ENCODE peak calls at places on chromosomes 12 and 14, in seven cellular contexts. One of them, this sample, is unnamed.

GRCh38 chr12:117882181-117882580 is 86.6 kb downstream of the KSR2 start:
- DNase-seq in mesendoderm: no peak
- DNase-seq in vagina: no peak
- DNase-seq in lung: no peak
- DNase-seq in CD8-positive, alpha-beta memory T cell: no peak
- DNase-seq in brain microvascular endothelial cell: no peak
- DNase-seq in stomach: no peak
- DNase-seq in this sample: no peak

GRCh38 chr12:93668919-93669418 is 8.2 kb upstream of the CRADD start:
- DNase-seq in mesendoderm: no peak
- DNase-seq in vagina: no peak
- DNase-seq in lung: no peak
- DNase-seq in CD8-positive, alpha-beta memory T cell: no peak
- DNase-seq in brain microvascular endothelial cell: no peak
- DNase-seq in stomach: no peak
- DNase-seq in this sample: no peak

GRCh38 chr14:91996951-91997371 is 42.9 kb downstream of the TRIP11 start:
- DNase-seq in mesendoderm: peak; percentile 71
- DNase-seq in vagina: no peak
- DNase-seq in lung: no peak
- DNase-seq in CD8-positive, alpha-beta memory T cell: peak; percentile 40
- DNase-seq in brain microvascular endothelial cell: peak; percentile 25
- DNase-seq in stomach: no peak
- DNase-seq in this sample: no peak

GRCh38 chr14:103535081-103535890 is 6.3 kb downstream of the TRMT61A start:
- DNase-seq in mesendoderm: no peak
- DNase-seq in vagina: no peak
- DNase-seq in lung: no peak
- DNase-seq in CD8-positive, alpha-beta memory T cell: no peak
- DNase-seq in brain microvascular endothelial cell: no peak
- DNase-seq in stomach: no peak
- DNase-seq in this sample: no peak

GRCh38 chr14:101843665-101844064 is 82.2 kb downstream of the PPP2R5C start:
- DNase-seq in mesendoderm: peak; percentile 30
- DNase-seq in vagina: no peak
- DNase-seq in lung: no peak
- DNase-seq in CD8-positive, alpha-beta memory T cell: peak; percentile 57
- DNase-seq in brain microvascular endothelial cell: no peak
- DNase-seq in stomach: no peak
- DNase-seq in this sample: no peak

GRCh38 chr12:62762645-62763044 is 172.3 kb downstream of the PPM1H start:
- DNase-seq in mesendoderm: no peak
- DNase-seq in vagina: no peak
- DNase-seq in lung: no peak
- DNase-seq in CD8-positive, alpha-beta memory T cell: no peak
- DNase-seq in brain microvascular endothelial cell: no peak
- DNase-seq in stomach: no peak
- DNase-seq in this sample: no peak

GRCh38 chr12:58359084-58359483 is 417.7 kb downstream of the ATP23 start:
- DNase-seq in mesendoderm: no peak
- DNase-seq in vagina: no peak
- DNase-seq in lung: no peak
- DNase-seq in CD8-positive, alpha-beta memory T cell: no peak
- DNase-seq in brain microvascular endothelial cell: no peak
- DNase-seq in stomach: no peak
- DNase-seq in this sample: no peak

GRCh38 chr12:53052419-53053222 is 2.8 kb downstream of the TNS2 start:
- DNase-seq in mesendoderm: no peak
- DNase-seq in vagina: no peak
- DNase-seq in lung: peak; percentile 91
- DNase-seq in CD8-positive, alpha-beta memory T cell: no peak
- DNase-seq in brain microvascular endothelial cell: peak; percentile 67
- DNase-seq in stomach: peak; percentile 92
- DNase-seq in this sample: peak; percentile 49

GRCh38 chr14:42909659-42910058 is 1303.0 kb downstream of the LRFN5 start:
- DNase-seq in mesendoderm: no peak
- DNase-seq in vagina: no peak
- DNase-seq in lung: no peak
- DNase-seq in CD8-positive, alpha-beta memory T cell: no peak
- DNase-seq in brain microvascular endothelial cell: no peak
- DNase-seq in stomach: no peak
- DNase-seq in this sample: no peak

GRCh38 chr12:54139030-54139429 is 49.8 kb downstream of the SMUG1 start:
- DNase-seq in mesendoderm: no peak
- DNase-seq in vagina: no peak
- DNase-seq in lung: no peak
- DNase-seq in CD8-positive, alpha-beta memory T cell: no peak
- DNase-seq in brain microvascular endothelial cell: no peak
- DNase-seq in stomach: no peak
- DNase-seq in this sample: no peak

GRCh38 chr12:64352181-64352580 is 38.4 kb downstream of the C12orf56 start:
- DNase-seq in mesendoderm: no peak
- DNase-seq in vagina: no peak
- DNase-seq in lung: no peak
- DNase-seq in CD8-positive, alpha-beta memory T cell: no peak
- DNase-seq in brain microvascular endothelial cell: no peak
- DNase-seq in stomach: no peak
- DNase-seq in this sample: peak; percentile 63

GRCh38 chr12:105334001-105334400 is 3.5 kb downstream of the C12orf75 start:
- DNase-seq in mesendoderm: no peak
- DNase-seq in vagina: no peak
- DNase-seq in lung: no peak
- DNase-seq in CD8-positive, alpha-beta memory T cell: no peak
- DNase-seq in brain microvascular endothelial cell: peak; percentile 79
- DNase-seq in stomach: no peak
- DNase-seq in this sample: no peak

GRCh38 chr12:47878293-47878917 is 26.4 kb downstream of the VDR start:
- DNase-seq in mesendoderm: no peak
- DNase-seq in vagina: no peak
- DNase-seq in lung: no peak
- DNase-seq in CD8-positive, alpha-beta memory T cell: no peak
- DNase-seq in brain microvascular endothelial cell: no peak
- DNase-seq in stomach: no peak
- DNase-seq in this sample: no peak

GRCh38 chr14:89502966-89503365 is 85.9 kb upstream of the FOXN3 start:
- DNase-seq in mesendoderm: no peak
- DNase-seq in vagina: no peak
- DNase-seq in lung: no peak
- DNase-seq in CD8-positive, alpha-beta memory T cell: no peak
- DNase-seq in brain microvascular endothelial cell: no peak
- DNase-seq in stomach: no peak
- DNase-seq in this sample: no peak

GRCh38 chr12:82746668-82747067 is 60.0 kb downstream of the TMTC2 start:
- DNase-seq in mesendoderm: no peak
- DNase-seq in vagina: no peak
- DNase-seq in lung: no peak
- DNase-seq in CD8-positive, alpha-beta memory T cell: no peak
- DNase-seq in brain microvascular endothelial cell: no peak
- DNase-seq in stomach: no peak
- DNase-seq in this sample: no peak

GRCh38 chr12:99824900-99825562 is 159.7 kb downstream of the ANKS1B start:
- DNase-seq in mesendoderm: no peak
- DNase-seq in vagina: no peak
- DNase-seq in lung: no peak
- DNase-seq in CD8-positive, alpha-beta memory T cell: no peak
- DNase-seq in brain microvascular endothelial cell: no peak
- DNase-seq in stomach: no peak
- DNase-seq in this sample: no peak

GRCh38 chr12:14948672-14949071 is 10.3 kb upstream of the ERP27 start:
- DNase-seq in mesendoderm: peak; percentile 82
- DNase-seq in vagina: no peak
- DNase-seq in lung: peak; percentile 41
- DNase-seq in CD8-positive, alpha-beta memory T cell: peak; percentile 80
- DNase-seq in brain microvascular endothelial cell: peak; percentile 84
- DNase-seq in stomach: no peak
- DNase-seq in this sample: peak; percentile 68

GRCh38 chr12:59650594-59651229 is 54.9 kb downstream of the SLC16A7 start:
- DNase-seq in mesendoderm: no peak
- DNase-seq in vagina: no peak
- DNase-seq in lung: no peak
- DNase-seq in CD8-positive, alpha-beta memory T cell: no peak
- DNase-seq in brain microvascular endothelial cell: no peak
- DNase-seq in stomach: no peak
- DNase-seq in this sample: no peak

GRCh38 chr12:122081697-122082221 is 3.2 kb downstream of the MLXIP start:
- DNase-seq in mesendoderm: no peak
- DNase-seq in vagina: no peak
- DNase-seq in lung: no peak
- DNase-seq in CD8-positive, alpha-beta memory T cell: peak; percentile 64
- DNase-seq in brain microvascular endothelial cell: no peak
- DNase-seq in stomach: no peak
- DNase-seq in this sample: no peak

GRCh38 chr12:3216097-3216496 is 138.9 kb downstream of the TSPAN9 start:
- DNase-seq in mesendoderm: no peak
- DNase-seq in vagina: no peak
- DNase-seq in lung: no peak
- DNase-seq in CD8-positive, alpha-beta memory T cell: no peak
- DNase-seq in brain microvascular endothelial cell: no peak
- DNase-seq in stomach: no peak
- DNase-seq in this sample: no peak

GRCh38 chr12:84594157-84594556 is 318.4 kb downstream of the SLC6A15 start:
- DNase-seq in mesendoderm: no peak
- DNase-seq in vagina: no peak
- DNase-seq in lung: no peak
- DNase-seq in CD8-positive, alpha-beta memory T cell: no peak
- DNase-seq in brain microvascular endothelial cell: no peak
- DNase-seq in stomach: no peak
- DNase-seq in this sample: no peak

GRCh38 chr12:52442600-52443061 is 8.5 kb upstream of the KRT75 start:
- DNase-seq in mesendoderm: peak; percentile 87
- DNase-seq in vagina: no peak
- DNase-seq in lung: no peak
- DNase-seq in CD8-positive, alpha-beta memory T cell: no peak
- DNase-seq in brain microvascular endothelial cell: peak; percentile 42
- DNase-seq in stomach: no peak
- DNase-seq in this sample: peak; percentile 90

GRCh38 chr12:4153343-4153892 is 120.1 kb upstream of the CCND2 start:
- DNase-seq in mesendoderm: peak; percentile 24
- DNase-seq in vagina: no peak
- DNase-seq in lung: no peak
- DNase-seq in CD8-positive, alpha-beta memory T cell: no peak
- DNase-seq in brain microvascular endothelial cell: no peak
- DNase-seq in stomach: no peak
- DNase-seq in this sample: peak; percentile 52

GRCh38 chr14:40386433-40386832 is 954.2 kb upstream of the FBXO33 start:
- DNase-seq in mesendoderm: no peak
- DNase-seq in vagina: no peak
- DNase-seq in lung: no peak
- DNase-seq in CD8-positive, alpha-beta memory T cell: no peak
- DNase-seq in brain microvascular endothelial cell: no peak
- DNase-seq in stomach: no peak
- DNase-seq in this sample: no peak

GRCh38 chr12:89280833-89281533 is 71.3 kb downstream of the DUSP6 start:
- DNase-seq in mesendoderm: no peak
- DNase-seq in vagina: no peak
- DNase-seq in lung: no peak
- DNase-seq in CD8-positive, alpha-beta memory T cell: peak; percentile 41
- DNase-seq in brain microvascular endothelial cell: no peak
- DNase-seq in stomach: no peak
- DNase-seq in this sample: no peak

GRCh38 chr12:54051081-54051912 is 2.3 kb upstream of the HOXC4 start:
- DNase-seq in mesendoderm: no peak
- DNase-seq in vagina: no peak
- DNase-seq in lung: no peak
- DNase-seq in CD8-positive, alpha-beta memory T cell: no peak
- DNase-seq in brain microvascular endothelial cell: no peak
- DNase-seq in stomach: no peak
- DNase-seq in this sample: peak; percentile 65

GRCh38 chr14:28754209-28754985 is 12.2 kb upstream of the FOXG1 start:
- DNase-seq in mesendoderm: peak; percentile 65
- DNase-seq in vagina: no peak
- DNase-seq in lung: no peak
- DNase-seq in CD8-positive, alpha-beta memory T cell: no peak
- DNase-seq in brain microvascular endothelial cell: peak; percentile 27
- DNase-seq in stomach: no peak
- DNase-seq in this sample: peak; percentile 81

GRCh38 chr14:65594153-65594881 is 181.8 kb downstream of the FUT8 start:
- DNase-seq in mesendoderm: peak; percentile 68
- DNase-seq in vagina: no peak
- DNase-seq in lung: peak; percentile 31
- DNase-seq in CD8-positive, alpha-beta memory T cell: no peak
- DNase-seq in brain microvascular endothelial cell: no peak
- DNase-seq in stomach: peak; percentile 72
- DNase-seq in this sample: peak; percentile 84

GRCh38 chr12:25332143-25332542 is 81.4 kb upstream of the KRAS start:
- DNase-seq in mesendoderm: no peak
- DNase-seq in vagina: no peak
- DNase-seq in lung: no peak
- DNase-seq in CD8-positive, alpha-beta memory T cell: no peak
- DNase-seq in brain microvascular endothelial cell: no peak
- DNase-seq in stomach: no peak
- DNase-seq in this sample: no peak

GRCh38 chr14:75399819-75400678 is 27.8 kb upstream of the JDP2 start:
- DNase-seq in mesendoderm: peak; percentile 34
- DNase-seq in vagina: peak; percentile 97
- DNase-seq in lung: peak; percentile 92
- DNase-seq in CD8-positive, alpha-beta memory T cell: no peak
- DNase-seq in brain microvascular endothelial cell: no peak
- DNase-seq in stomach: peak; percentile 94
- DNase-seq in this sample: no peak

GRCh38 chr14:69938751-69939150 is 59.5 kb downstream of the SMOC1 start:
- DNase-seq in mesendoderm: no peak
- DNase-seq in vagina: no peak
- DNase-seq in lung: no peak
- DNase-seq in CD8-positive, alpha-beta memory T cell: no peak
- DNase-seq in brain microvascular endothelial cell: no peak
- DNase-seq in stomach: no peak
- DNase-seq in this sample: no peak
- H3K27me3 ChIP-seq in mesendoderm: no peaks in the 10 kb centered on the region
- H3K27me3 ChIP-seq in vagina: no peaks in the 10 kb centered on the region
- H3K27me3 ChIP-seq in lung: no peaks in the 10 kb centered on the region
- H3K27me3 ChIP-seq in CD8-positive, alpha-beta memory T cell: no peaks in the 10 kb centered on the region
- H3K27me3 ChIP-seq in brain microvascular endothelial cell: no peaks in the 10 kb centered on the region
- H3K27me3 ChIP-seq in stomach: peaks cover 6% of the 10 kb centered on the region
- H3K27me3 ChIP-seq in this sample: no peaks in the 10 kb centered on the region

GRCh38 chr12:106758349-106758951 is 16.0 kb upstream of the RIC8B start:
- DNase-seq in mesendoderm: no peak
- DNase-seq in vagina: no peak
- DNase-seq in lung: no peak
- DNase-seq in CD8-positive, alpha-beta memory T cell: no peak
- DNase-seq in brain microvascular endothelial cell: no peak
- DNase-seq in stomach: no peak
- DNase-seq in this sample: no peak
- H3K27ac ChIP-seq in mesendoderm: no peak overlapping the region
- H3K27ac ChIP-seq in vagina: peak overlapping the region; percentile 48
- H3K27ac ChIP-seq in lung: no peak overlapping the region
- H3K27ac ChIP-seq in CD8-positive, alpha-beta memory T cell: no peak overlapping the region
- H3K27ac ChIP-seq in brain microvascular endothelial cell: no peak overlapping the region
- H3K27ac ChIP-seq in stomach: peak overlapping the region; percentile 11
- H3K27ac ChIP-seq in this sample: peak overlapping the region; percentile 98

GRCh38 chr12:79692860-79693605 is 2.3 kb upstream of the PAWR start:
- DNase-seq in mesendoderm: no peak
- DNase-seq in vagina: no peak
- DNase-seq in lung: no peak
- DNase-seq in CD8-positive, alpha-beta memory T cell: no peak
- DNase-seq in brain microvascular endothelial cell: no peak
- DNase-seq in stomach: no peak
- DNase-seq in this sample: no peak
- H3K27me3 ChIP-seq in mesendoderm: no peaks in the 10 kb centered on the region
- H3K27me3 ChIP-seq in vagina: no peaks in the 10 kb centered on the region
- H3K27me3 ChIP-seq in lung: no peaks in the 10 kb centered on the region
- H3K27me3 ChIP-seq in CD8-positive, alpha-beta memory T cell: peaks cover 14% of the 10 kb centered on the region
- H3K27me3 ChIP-seq in brain microvascular endothelial cell: no peaks in the 10 kb centered on the region
- H3K27me3 ChIP-seq in stomach: peaks cover 22% of the 10 kb centered on the region
- H3K27me3 ChIP-seq in this sample: no peaks in the 10 kb centered on the region

GRCh38 chr14:53741379-53742225 is 215.0 kb downstream of the BMP4 start:
- DNase-seq in mesendoderm: peak; percentile 3
- DNase-seq in vagina: no peak
- DNase-seq in lung: no peak
- DNase-seq in CD8-positive, alpha-beta memory T cell: no peak
- DNase-seq in brain microvascular endothelial cell: no peak
- DNase-seq in stomach: no peak
- DNase-seq in this sample: no peak
- H3K27ac ChIP-seq in mesendoderm: no peak overlapping the region
- H3K27ac ChIP-seq in vagina: no peak overlapping the region
- H3K27ac ChIP-seq in lung: no peak overlapping the region
- H3K27ac ChIP-seq in CD8-positive, alpha-beta memory T cell: no peak overlapping the region
- H3K27ac ChIP-seq in brain microvascular endothelial cell: no peak overlapping the region
- H3K27ac ChIP-seq in stomach: no peak overlapping the region
- H3K27ac ChIP-seq in this sample: peak overlapping the region; percentile 34

This sample was measured in endodermal cell.